ENCODE peak calls at places on chromosomes 3 and 15, in five cellular contexts. U, N, P, O and D are unnamed samples.

GRCh38 chr15:47844437-47844836 is 127.1 kb downstream of the SEMA6D start:
- DNase-seq in U (no peak), N (no peak), P (no peak), O (no peak), D (no peak)

GRCh38 chr3:136955813-136956212 is 2.0 kb upstream of the IL20RB start:
- DNase-seq in U (peak), N (no peak), P (no peak), O (peak), D (no peak)

GRCh38 chr15:63077952-63078351 is 35.4 kb downstream of the TPM1 start:
- DNase-seq in U (no peak), N (no peak), P (no peak), O (no peak), D (no peak)

GRCh38 chr15:91530951-91531582 is 322.4 kb upstream of the SLCO3A1 start:
- DNase-seq in U (no peak), N (no peak), P (no peak), O (no peak), D (no peak)

GRCh38 chr3:160953681-160954080 is 151.5 kb downstream of the B3GALNT1 start:
- DNase-seq in U (no peak), N (no peak), P (peak), O (no peak), D (no peak)

GRCh38 chr3:24689353-24689752 is 194.7 kb upstream of the THRB start:
- DNase-seq in U (no peak), N (no peak), P (no peak), O (no peak), D (no peak)

GRCh38 chr15:73777741-73778140 is 24.6 kb upstream of the INSYN1 start:
- DNase-seq in U (no peak), N (no peak), P (no peak), O (no peak), D (no peak)

GRCh38 chr3:146646251-146646650 is 41.1 kb upstream of the PLSCR5 start:
- DNase-seq in U (no peak), N (no peak), P (peak), O (no peak), D (peak)

GRCh38 chr3:50211930-50212329 is 6.9 kb downstream of the SLC38A3 start:
- DNase-seq in U (no peak), N (no peak), P (no peak), O (peak), D (no peak)

GRCh38 chr3:180909369-180910127 is 2.9 kb upstream of the FXR1 start:
- DNase-seq in U (no peak), N (no peak), P (peak), O (no peak), D (no peak)

GRCh38 chr3:103863381-103863780 is 1428.6 kb downstream of the ZPLD1 start:
- DNase-seq in U (no peak), N (no peak), P (no peak), O (no peak), D (no peak)

GRCh38 chr3:193768069-193768391 is 175.0 kb downstream of the OPA1 start:
- DNase-seq in U (no peak), N (peak), P (no peak), O (peak), D (no peak)

GRCh38 chr15:63191895-63192603 is 2.6 kb downstream of the RAB8B start:
- DNase-seq in U (no peak), N (peak), P (no peak), O (no peak), D (peak)

GRCh38 chr3:71815676-71816075 is 30.7 kb upstream of the PROK2 start:
- DNase-seq in U (no peak), N (no peak), P (no peak), O (no peak), D (no peak)

GRCh38 chr3:152244156-152244888 is 24.4 kb upstream of the MBNL1 start:
- DNase-seq in U (no peak), N (no peak), P (peak), O (no peak), D (peak)